ENCODE peak calls at places on chromosome 17, in five cellular contexts. R, S, M, J and T are unnamed samples.

GRCh38 chr17:33438578-33438977 is 145.5 kb upstream of the ASIC2 start:
- DNase-seq in R (no peak), S (no peak), M (no peak), J (no peak), T (no peak)

GRCh38 chr17:57335195-57335792 is 79.0 kb downstream of the MSI2 start:
- DNase-seq in R (no peak), S (no peak), M (no peak), J (no peak), T (no peak)

GRCh38 chr17:71824671-71825070 is 296.1 kb upstream of the SOX9 start:
- DNase-seq in R (no peak), S (no peak), M (no peak), J (peak), T (no peak)

GRCh38 chr17:49597928-49598655 is 22.4 kb downstream of the NXPH3 start:
- DNase-seq in R (no peak), S (no peak), M (no peak), J (no peak), T (no peak)

GRCh38 chr17:80223142-80223815 is 3.1 kb downstream of the SLC26A11 start:
- DNase-seq in R (no peak), S (no peak), M (no peak), J (no peak), T (no peak)

GRCh38 chr17:5508855-5509254 is 22.5 kb downstream of the MIS12 start:
- DNase-seq in R (no peak), S (peak), M (no peak), J (peak), T (no peak)

GRCh38 chr17:61352408-61352770 is 47.3 kb upstream of the TBX2 start:
- DNase-seq in R (no peak), S (peak), M (no peak), J (no peak), T (no peak)

GRCh38 chr17:56149266-56150036 is 3.8 kb upstream of the ANKFN1 start:
- DNase-seq in R (no peak), S (no peak), M (no peak), J (peak), T (no peak)

GRCh38 chr17:42053701-42054100 is 3.3 kb upstream of the C17orf113 start:
- DNase-seq in R (peak), S (no peak), M (no peak), J (no peak), T (no peak)

GRCh38 chr17:74677558-74678466 is 34.9 kb downstream of the CD300LF start:
- DNase-seq in R (no peak), S (peak), M (no peak), J (peak), T (no peak)

GRCh38 chr17:65489413-65490170 is 71.9 kb downstream of the AXIN2 start:
- DNase-seq in R (no peak), S (no peak), M (no peak), J (no peak), T (no peak)

GRCh38 chr17:79622201-79622601 is 11.3 kb upstream of the RBFOX3 start:
- DNase-seq in R (no peak), S (no peak), M (no peak), J (no peak), T (no peak)

GRCh38 chr17:37661372-37662014 is 18.2 kb upstream of the DDX52 start:
- DNase-seq in R (no peak), S (no peak), M (no peak), J (no peak), T (no peak)

GRCh38 chr17:13046361-13046760 is 28.5 kb upstream of the ELAC2 start:
- DNase-seq in R (no peak), S (no peak), M (no peak), J (no peak), T (no peak)

GRCh38 chr17:7191571-7192270 is 12.6 kb upstream of the ASGR1 start:
- DNase-seq in R (peak), S (peak), M (no peak), J (peak), T (peak)

GRCh38 chr17:8384801-8385335 is 1.9 kb upstream of the RPL26 start:
- DNase-seq in R (no peak), S (peak), M (no peak), J (peak), T (no peak)

GRCh38 chr17:57595426-57595825 is 149.7 kb downstream of the CCDC182 start:
- DNase-seq in R (no peak), S (no peak), M (no peak), J (no peak), T (no peak)

GRCh38 chr17:4195306-4195705 is 52.3 kb downstream of the CYB5D2 start:
- DNase-seq in R (no peak), S (peak), M (peak), J (no peak), T (no peak)

GRCh38 chr17:12631076-12631475 is 34.6 kb upstream of the MYOCD start:
- DNase-seq in R (no peak), S (no peak), M (no peak), J (no peak), T (no peak)

GRCh38 chr17:8475227-8475626 is 39.5 kb downstream of the NDEL1 start:
- DNase-seq in R (no peak), S (no peak), M (no peak), J (no peak), T (no peak)

GRCh38 chr17:27384261-27384701 is 72.0 kb upstream of the KSR1 start:
- DNase-seq in R (no peak), S (peak), M (peak), J (peak), T (no peak)

GRCh38 chr17:74682442-74683190 is 30.1 kb downstream of the CD300LF start:
- DNase-seq in R (no peak), S (no peak), M (no peak), J (no peak), T (no peak)

GRCh38 chr17:794876-795275 is 12.7 kb downstream of the MRM3 start:
- DNase-seq in R (peak), S (peak), M (peak), J (peak), T (peak)

GRCh38 chr17:65170839-65171238 is 33.7 kb downstream of the RGS9 start:
- DNase-seq in R (no peak), S (no peak), M (no peak), J (no peak), T (no peak)

GRCh38 chr17:9410285-9410684 is 165.3 kb downstream of the STX8 start:
- DNase-seq in R (no peak), S (no peak), M (no peak), J (no peak), T (no peak)

GRCh38 chr17:34167359-34167758 is 87.7 kb upstream of the CCL2 start:
- DNase-seq in R (no peak), S (no peak), M (no peak), J (no peak), T (no peak)

GRCh38 chr17:36468903-36469635 is 17.4 kb upstream of the ZNHIT3 start:
- DNase-seq in R (no peak), S (no peak), M (no peak), J (no peak), T (no peak)

GRCh38 chr17:11492511-11492910 is 105.8 kb upstream of the DNAH9 start:
- DNase-seq in R (no peak), S (no peak), M (no peak), J (no peak), T (no peak)